ENCODE peak calls at places on chromosomes 16 and 17, in four cellular contexts. E is K562, S is HepG2, G is GM12878. C is an unnamed sample.

GRCh38 chr16:61872778-61873119 is 163.5 kb downstream of the CDH8 start:
- DNase-seq in E (no peak), S (no peak), G (no peak), C (no peak)

GRCh38 chr17:73343168-73343634 is 31.4 kb upstream of the CDC42EP4 start:
- DNase-seq in E (peak; percentile 58), S (no peak), G (no peak), C (no peak)

GRCh38 chr17:55225237-55225636 is 39.5 kb upstream of the HLF start:
- DNase-seq in E (no peak), S (no peak), G (no peak), C (no peak)

GRCh38 chr17:51231999-51232398 is 27.9 kb downstream of the MBTD1 start:
- DNase-seq in E (no peak), S (no peak), G (no peak), C (no peak)

GRCh38 chr17:1362065-1362848 is 37.8 kb downstream of the YWHAE start:
- DNase-seq in E (no peak), S (no peak), G (no peak), C (no peak)

GRCh38 chr17:42337442-42337841 is 49.1 kb downstream of the STAT5A start:
- DNase-seq in E (no peak), S (no peak), G (peak; percentile 94), C (no peak)

GRCh38 chr17:36942631-36943125 is 5.4 kb downstream of the LHX1 start:
- DNase-seq in E (no peak), S (no peak), G (no peak), C (no peak)

GRCh38 chr17:35022536-35023063 is 40.9 kb downstream of the RFFL start:
- DNase-seq in E (no peak), S (peak; percentile 24), G (no peak), C (no peak)

GRCh38 chr16:87420401-87421368 is 28.5 kb downstream of the MAP1LC3B start:
- DNase-seq in E (peak; percentile 45), S (no peak), G (no peak), C (no peak)

GRCh38 chr16:30637952-30638351 is 12.8 kb upstream of the PRR14 start:
- DNase-seq in E (no peak), S (peak; percentile 75), G (no peak), C (peak; percentile 48)

GRCh38 chr16:86951831-86952598 is 365.2 kb downstream of the C16orf95 start:
- DNase-seq in E (no peak), S (no peak), G (no peak), C (no peak)

GRCh38 chr17:79814966-79815835 is 18.3 kb upstream of the CBX8 start:
- DNase-seq in E (no peak), S (no peak), G (no peak), C (no peak)

GRCh38 chr16:72823961-72824490 is 223.9 kb downstream of the ZFHX3 start:
- DNase-seq in E (no peak), S (no peak), G (no peak), C (no peak)

GRCh38 chr16:72819345-72819744 is 228.6 kb downstream of the ZFHX3 start:
- DNase-seq in E (no peak), S (no peak), G (no peak), C (no peak)

GRCh38 chr16:72824761-72825160 is 223.2 kb downstream of the ZFHX3 start:
- DNase-seq in E (no peak), S (no peak), G (no peak), C (no peak)

GRCh38 chr16:72818286-72818845 is 229.6 kb downstream of the ZFHX3 start:
- DNase-seq in E (peak; percentile 27), S (no peak), G (no peak), C (no peak)

GRCh38 chr16:72821551-72821950 is 226.4 kb downstream of the ZFHX3 start:
- DNase-seq in E (no peak), S (no peak), G (no peak), C (no peak)
- TF ChIP-seq FOXM1 in E (no peak), S (no peak), G (no peak), C (no peak)

GRCh38 chr16:59859606-59860402 is 1125.7 kb upstream of the GOT2 start:
- DNase-seq in E (no peak), S (no peak), G (no peak), C (no peak)
- TF ChIP-seq SP1 in E (no peak), S (no peak), G (no peak), C (no peak)

GRCh38 chr16:66698046-66698445 is 1.5 kb upstream of the CMTM4 start:
- DNase-seq in E (no peak), S (no peak), G (no peak), C (no peak)

GRCh38 chr16:66695474-66695934 is 1.0 kb downstream of the CMTM4 start:
- DNase-seq in E (no peak), S (no peak), G (no peak), C (no peak)

GRCh38 chr16:66696669-66697630 is at the start of gene CMTM4:
- DNase-seq in E (peak; percentile 97), S (peak; percentile 68), G (no peak), C (peak; percentile 94)

GRCh38 chr16:66693088-66693487 is 3.5 kb downstream of the CMTM4 start:
- DNase-seq in E (no peak), S (no peak), G (no peak), C (no peak)

GRCh38 chr16:66695935-66696668 is 441 bp downstream of the CMTM4 start:
- DNase-seq in E (peak; percentile 74), S (no peak), G (no peak), C (no peak)
- TF ChIP-seq FOXM1 in E (no peak), S (no peak), G (no peak), C (no peak)

DNA sequence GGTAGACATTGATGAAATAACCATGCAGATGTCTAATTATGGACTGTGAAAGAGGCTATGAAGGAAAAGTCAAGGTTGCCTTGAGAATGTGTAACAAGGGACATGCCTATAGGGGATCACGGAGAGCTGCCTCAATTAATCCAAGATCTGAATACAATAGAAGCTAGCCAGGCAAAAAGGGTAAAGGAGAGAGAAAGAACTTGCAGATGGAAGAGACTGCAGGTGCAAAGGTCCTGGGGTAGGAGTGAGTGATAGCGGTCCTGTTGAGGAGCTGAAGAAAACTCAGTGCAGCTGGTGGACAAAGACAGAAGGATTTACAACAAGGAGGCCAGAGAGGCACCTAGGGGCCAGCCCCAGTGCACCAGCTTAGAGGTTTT is 15.9 kb upstream of the TNS4 start:
- DNase-seq in E (no peak), S (no peak), G (no peak), C (no peak)
- TF ChIP-seq SP1 in E (no peak), S (no peak), G (no peak), C (no peak)

DNA sequence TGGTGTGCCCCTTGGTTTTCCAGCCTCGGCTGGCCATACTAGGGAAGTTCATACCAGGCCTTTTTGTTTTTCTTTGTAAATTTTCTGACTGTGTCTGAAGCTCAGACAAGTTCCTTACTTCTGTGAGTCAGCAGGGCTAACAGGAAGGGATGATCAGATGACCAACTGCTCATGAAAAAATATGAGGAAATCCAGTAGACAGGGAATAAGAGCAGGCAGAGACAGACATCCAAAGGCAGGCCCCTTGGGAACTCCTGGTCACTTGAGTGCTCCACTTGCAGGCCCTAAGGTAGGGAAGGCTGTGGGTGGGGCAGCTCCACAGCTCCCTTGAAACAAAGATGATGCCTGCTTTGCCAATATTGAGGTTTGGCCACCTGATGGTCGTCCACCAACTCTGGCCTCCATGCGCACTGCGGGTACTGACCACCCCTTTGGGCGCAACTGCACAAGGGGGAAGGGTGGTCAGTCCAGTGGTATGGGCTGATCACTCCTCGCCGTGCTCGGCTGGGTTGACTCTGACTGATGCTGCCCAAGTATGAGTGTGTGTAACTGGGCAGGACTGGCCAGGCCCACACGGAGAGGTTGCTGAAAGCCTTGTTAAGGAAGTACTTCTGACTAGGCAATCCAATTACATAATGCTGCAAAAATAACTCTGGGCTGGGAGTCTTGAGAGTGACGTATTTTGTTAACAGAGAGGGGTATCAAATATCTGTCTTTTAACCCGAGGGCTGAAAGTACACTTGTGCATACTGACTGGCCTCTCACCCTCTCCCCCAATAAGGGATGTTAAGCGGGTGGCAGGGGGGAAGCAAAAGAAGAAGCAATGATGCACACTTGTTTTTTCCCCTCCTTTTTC is 20.8 kb upstream of the ZFHX3 start:
- DNase-seq in E (no peak), S (peak; percentile 63), G (no peak), C (peak; percentile 76)
- TF ChIP-seq FOXM1 in E (no peak), S (no peak), G (no peak), C (no peak)

GRCh38 chr17:7988750-7989178 is 13.7 kb upstream of the GUCY2D start:
- DNase-seq in E (peak; percentile 48), S (peak; percentile 76), G (peak; percentile 66), C (peak; percentile 53)
- TF ChIP-seq SP1 in E (no peak), S (no peak), G (no peak), C (no peak)

GRCh38 chr17:75489511-75489955 is 25.8 kb downstream of the CASKIN2 start:
- DNase-seq in E (no peak), S (no peak), G (no peak), C (no peak)

GRCh38 chr17:75490953-75491649 is 24.2 kb downstream of the CASKIN2 start:
- DNase-seq in E (no peak), S (no peak), G (no peak), C (no peak)

GRCh38 chr17:75491680-75492079 is 23.7 kb downstream of the CASKIN2 start:
- DNase-seq in E (no peak), S (no peak), G (no peak), C (no peak)

GRCh38 chr17:75488693-75489510 is 26.4 kb downstream of the CASKIN2 start:
- DNase-seq in E (no peak), S (no peak), G (no peak), C (no peak)

DNA sequence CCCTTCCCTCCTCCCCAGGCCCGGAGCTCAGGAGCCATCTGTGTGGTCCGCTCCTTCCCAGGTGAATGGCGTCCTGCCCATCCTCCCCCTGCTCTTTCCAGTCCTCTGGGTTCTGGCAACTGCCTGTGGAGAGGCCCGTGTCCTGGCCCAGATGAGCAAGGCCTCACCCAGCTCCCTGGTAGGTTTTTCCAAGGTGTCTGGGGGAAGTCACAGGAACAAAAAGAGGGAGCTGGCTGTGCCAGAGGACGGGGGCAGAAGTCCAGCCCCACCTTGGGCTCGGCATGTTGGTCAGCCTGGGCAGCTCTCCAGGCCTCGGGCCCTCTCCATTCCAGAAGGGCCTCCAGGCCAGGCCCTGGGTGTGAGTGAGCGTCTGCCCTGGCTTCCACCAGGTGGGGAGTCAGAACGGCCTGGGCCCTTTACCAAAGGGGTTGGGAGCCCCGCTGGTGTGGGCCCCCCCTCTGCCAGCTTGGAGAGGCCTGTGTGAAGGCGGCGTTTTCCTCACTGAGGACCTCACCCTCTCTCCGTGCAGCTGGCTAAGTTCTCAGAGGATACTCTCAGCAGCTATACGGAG is 25.1 kb downstream of the CASKIN2 start:
- DNase-seq in E (no peak), S (no peak), G (no peak), C (no peak)
- TF ChIP-seq FOXM1 in E (no peak), S (no peak), G (no peak), C (no peak)

DNA sequence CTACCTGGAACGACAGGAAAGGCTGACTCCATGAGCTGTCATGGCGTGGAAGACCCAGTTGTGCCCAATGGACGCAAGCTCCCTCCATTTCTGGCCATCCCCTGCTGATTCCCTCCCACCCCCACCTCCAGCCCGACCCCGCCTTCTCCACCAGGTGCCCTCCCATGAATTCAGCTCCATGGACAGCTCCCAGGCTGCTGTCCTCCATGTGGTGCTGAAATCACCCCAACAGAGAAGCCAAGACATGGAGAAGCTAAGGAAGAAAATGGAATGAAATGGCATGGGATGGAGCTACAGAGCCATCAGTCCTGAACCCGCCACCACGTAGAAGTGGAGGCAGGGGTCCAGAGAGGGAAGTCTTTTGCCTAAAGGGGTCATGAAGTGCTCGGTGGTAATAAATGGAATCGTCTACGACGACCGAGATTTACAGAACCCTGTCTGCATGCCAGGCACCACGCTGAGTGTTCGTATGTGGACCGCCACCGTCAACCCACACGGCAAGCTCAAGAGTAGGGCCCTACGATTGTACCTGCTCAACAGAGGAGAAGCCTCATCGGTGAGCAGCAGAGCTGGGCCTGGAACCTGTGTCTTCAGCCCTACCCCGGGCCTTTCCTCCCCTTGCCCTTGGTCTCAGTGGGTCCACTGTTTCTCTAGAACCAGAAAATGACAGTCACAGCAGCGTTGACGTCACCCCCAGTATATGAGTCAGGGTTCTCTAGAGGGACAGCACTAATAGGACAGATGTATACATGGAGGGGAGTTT is 9.3 kb upstream of the ZC3H18 start:
- DNase-seq in E (no peak), S (peak; percentile 44), G (no peak), C (no peak)
- TF ChIP-seq SP1 in E (peak; percentile 78), S (no peak), G (no peak), C (no peak)

C was measured in HEK293T.